ENCODE peak calls at places on chromosome 11, in four cellular contexts. L is SW 1271, K is NCI-H1930, W is skeletal muscle cell. Y is an unnamed sample.

GRCh38 chr11:69312418-69313399 is 18.8 kb downstream of the MYEOV start:
- DNase-seq in K (no peak), L (no peak), W (no peak), Y (no peak)

GRCh38 chr11:76455931-76456330 is 11.1 kb downstream of the EMSY start:
- DNase-seq in W (no peak), L (no peak), K (no peak), Y (no peak)

GRCh38 chr11:69335010-69335409 is 41.1 kb downstream of the MYEOV start:
- DNase-seq in L (no peak), K (no peak), W (no peak), Y (no peak)

GRCh38 chr11:6219359-6219758 is 14.0 kb downstream of the C11orf42 start:
- DNase-seq in W (peak), K (no peak), L (peak), Y (peak)

GRCh38 chr11:103929168-103929903 is 107.1 kb upstream of the DDI1 start:
- DNase-seq in K (no peak), L (no peak), W (no peak), Y (no peak)

GRCh38 chr11:130050272-130050671 is 19.4 kb upstream of the APLP2 start:
- DNase-seq in K (no peak), W (no peak), L (no peak), Y (no peak)

GRCh38 chr11:12284321-12285050 is 92.9 kb upstream of the PARVA start:
- DNase-seq in K (no peak), L (no peak), W (no peak), Y (no peak)

GRCh38 chr11:90764691-90765090 is 541.8 kb upstream of the CHORDC1 start:
- DNase-seq in L (no peak), W (no peak), K (no peak), Y (no peak)

GRCh38 chr11:2694495-2694894 is 5.3 kb downstream of the KCNQ1OT1 start:
- DNase-seq in K (no peak), L (no peak), W (no peak), Y (no peak)

GRCh38 chr11:19577849-19578619 is 134.6 kb upstream of the NAV2 start:
- DNase-seq in K (no peak), W (peak), L (no peak), Y (no peak)

GRCh38 chr11:109088061-109088460 is 333.9 kb upstream of the C11orf87 start:
- DNase-seq in K (no peak), L (no peak), W (no peak), Y (no peak)

GRCh38 chr11:73223998-73224730 is 6.1 kb downstream of the P2RY2 start:
- DNase-seq in W (no peak), K (no peak), L (no peak), Y (no peak)

GRCh38 chr11:114147389-114148382 is 88.2 kb downstream of the ZBTB16 start:
- DNase-seq in L (no peak), K (no peak), W (no peak), Y (no peak)

GRCh38 chr11:10727259-10727851 is 23.7 kb upstream of the CTR9 start:
- DNase-seq in L (no peak), K (no peak), W (no peak), Y (no peak)

GRCh38 chr11:65822760-65823528 is 10.8 kb upstream of the SNX32 start:
- DNase-seq in L (no peak), W (no peak), K (no peak), Y (no peak)

GRCh38 chr11:85541683-85542082 is 85.5 kb downstream of the DLG2 start:
- DNase-seq in L (no peak), W (no peak), K (no peak), Y (no peak)

GRCh38 chr11:100632970-100633452 is 54.1 kb upstream of the ARHGAP42 start:
- DNase-seq in K (no peak), L (no peak), W (no peak), Y (no peak)

GRCh38 chr11:64001552-64002427 is 15.6 kb downstream of the OTUB1 start:
- DNase-seq in L (peak), W (no peak), K (no peak), Y (no peak)

GRCh38 chr11:94785509-94785908 is 17.4 kb downstream of the AMOTL1 start:
- DNase-seq in W (no peak), L (no peak), K (no peak), Y (no peak)

GRCh38 chr11:31328698-31329097 is 40.8 kb downstream of the DCDC1 start:
- DNase-seq in K (no peak), L (no peak), W (no peak), Y (no peak)

GRCh38 chr11:61955416-61956135 is 5.4 kb downstream of the BEST1 start:
- DNase-seq in L (no peak), K (peak), W (no peak), Y (no peak)

GRCh38 chr11:1777737-1778136 is 14.0 kb upstream of the CTSD start:
- DNase-seq in L (no peak), W (no peak), K (no peak), Y (no peak)

GRCh38 chr11:111871693-111872161 is 346 bp upstream of the ALG9 start:
- DNase-seq in K (no peak), L (no peak), W (no peak), Y (no peak)

GRCh38 chr11:57154718-57155117 is 27.0 kb upstream of the LRRC55 start:
- DNase-seq in L (no peak), W (no peak), K (no peak), Y (no peak)

GRCh38 chr11:2448661-2449547 is 4.1 kb downstream of the KCNQ1 start:
- DNase-seq in W (no peak), L (no peak), K (no peak), Y (no peak)

GRCh38 chr11:104881117-104881794 is 17.0 kb downstream of the CASP12 start:
- DNase-seq in K (no peak), L (no peak), W (no peak), Y (no peak)

GRCh38 chr11:47714554-47715081 is 551 bp downstream of the AGBL2 start:
- DNase-seq in L (no peak), W (no peak), K (no peak), Y (no peak)

Y was measured in AG04449.